ENCODE peak calls at places on chromosomes 3 and 15, in four cellular contexts. Z is H7, N is body of pancreas, K is NT2/D1. T is an unnamed sample.

GRCh38 chr15:52491460-52491859 is 37.2 kb downstream of the MYO5A start:
- DNase-seq in Z (no peak), N (no peak), K (no peak), T (no peak)

GRCh38 chr3:15015456-15015855 is 49.7 kb downstream of the MRPS25 start:
- DNase-seq in Z (no peak), K (no peak), N (no peak), T (peak; percentile 44)

GRCh38 chr15:79682285-79682684 is 214.5 kb downstream of the MTHFS start:
- DNase-seq in K (no peak), N (peak; percentile 41), Z (no peak), T (peak; percentile 66)

GRCh38 chr15:78800806-78801205 is 10.5 kb downstream of the ADAMTS7 start:
- DNase-seq in N (no peak), K (no peak), Z (no peak), T (no peak)

GRCh38 chr3:195268608-195269309 is 2.2 kb downstream of the XXYLT1 start:
- DNase-seq in K (no peak), Z (no peak), N (no peak), T (no peak)

GRCh38 chr15:43775411-43775965 is 1.3 kb downstream of the ELL3 start:
- DNase-seq in N (peak; percentile 80), K (no peak), Z (peak; percentile 65), T (peak; percentile 59)

GRCh38 chr3:195154793-195155535 is 116.0 kb downstream of the XXYLT1 start:
- DNase-seq in Z (peak; percentile 69), K (no peak), N (peak; percentile 86), T (peak; percentile 84)

GRCh38 chr3:197372076-197372661 is 73.8 kb upstream of the DLG1 start:
- DNase-seq in Z (peak; percentile 34), K (no peak), N (no peak), T (no peak)

GRCh38 chr15:64070965-64071851 is 22.4 kb downstream of the CIAO2A start:
- DNase-seq in K (no peak), N (peak; percentile 84), Z (no peak), T (peak; percentile 61)

GRCh38 chr15:31268911-31269784 is 57.5 kb upstream of the KLF13 start:
- DNase-seq in K (no peak), Z (no peak), N (no peak), T (peak; percentile 2)

GRCh38 chr15:61228025-61228901 is 839 bp downstream of the RORA start:
- DNase-seq in Z (peak; percentile 64), K (no peak), N (no peak), T (peak; percentile 31)

GRCh38 chr3:50515565-50516047 is 12.2 kb upstream of the CACNA2D2 start:
- DNase-seq in K (no peak), Z (peak; percentile 88), N (no peak), T (no peak)

GRCh38 chr3:112048911-112049310 is 14.4 kb downstream of the TMPRSS7 start:
- DNase-seq in Z (no peak), N (no peak), K (no peak), T (no peak)

GRCh38 chr3:66033241-66034138 is 5.2 kb downstream of the MAGI1 start:
- DNase-seq in Z (no peak), N (no peak), K (no peak), T (no peak)

GRCh38 chr3:9452417-9452816 is 55.0 kb downstream of the SETD5 start:
- DNase-seq in K (no peak), N (no peak), Z (no peak), T (no peak)

GRCh38 chr3:73072634-73073033 is 11.2 kb downstream of the EBLN2 start:
- DNase-seq in Z (no peak), K (no peak), N (no peak), T (no peak)

GRCh38 chr3:194315965-194316361 is 35.2 kb downstream of the CPN2 start:
- DNase-seq in N (no peak), K (no peak), Z (peak; percentile 72), T (no peak)

GRCh38 chr15:59349715-59350420 is 22.8 kb downstream of the MYO1E start:
- DNase-seq in N (no peak), Z (peak; percentile 48), K (no peak), T (no peak)

GRCh38 chr3:34015204-34016142 is 217.0 kb downstream of the PDCD6IP start:
- DNase-seq in K (no peak), N (no peak), Z (peak; percentile 39), T (no peak)

GRCh38 chr3:106628407-106628806 is 748.8 kb upstream of the CCDC54 start:
- DNase-seq in Z (no peak), N (no peak), K (no peak), T (no peak)

GRCh38 chr15:87365221-87365620 is 891.3 kb downstream of the NTRK3 start:
- DNase-seq in K (no peak), Z (no peak), N (no peak), T (no peak)

GRCh38 chr15:70670680-70671079 is 92.7 kb downstream of the UACA start:
- DNase-seq in N (no peak), Z (no peak), K (no peak), T (no peak)

GRCh38 chr3:98645039-98645438 is 51.6 kb upstream of the CPOX start:
- DNase-seq in N (no peak), K (no peak), Z (no peak), T (no peak)

GRCh38 chr3:138879541-138880380 is 45.0 kb upstream of the PIK3CB start:
- DNase-seq in N (no peak), Z (peak; percentile 55), K (no peak), T (no peak)

GRCh38 chr3:168249539-168250414 is 154.1 kb upstream of the GOLIM4 start:
- DNase-seq in K (peak; percentile 84), Z (peak; percentile 91), N (peak; percentile 70), T (peak; percentile 82)

GRCh38 chr3:47896736-47897135 is 93.8 kb downstream of the DHX30 start:
- DNase-seq in N (no peak), K (no peak), Z (no peak), T (no peak)

GRCh38 chr3:192727032-192727847 is at the start of gene FGF12:
- DNase-seq in N (peak; percentile 69), Z (peak; percentile 91), K (peak; percentile 84), T (peak; percentile 76)

GRCh38 chr3:143307613-143308183 is 188.1 kb downstream of the CHST2 start:
- DNase-seq in Z (no peak), N (peak; percentile 12), K (no peak), T (peak; percentile 30)

GRCh38 chr3:82354181-82354696 is 592.8 kb upstream of the GBE1 start:
- DNase-seq in K (no peak), N (peak; percentile 53), Z (no peak), T (peak; percentile 22)

GRCh38 chr15:79779739-79780138 is 117.1 kb downstream of the MTHFS start:
- DNase-seq in K (no peak), N (no peak), Z (no peak), T (no peak)

GRCh38 chr15:67311751-67312150 is 57.2 kb downstream of the IQCH start:
- DNase-seq in N (no peak), K (no peak), Z (no peak), T (no peak)

GRCh38 chr3:38840987-38841386 is 25.0 kb upstream of the SCN10A start:
- DNase-seq in N (no peak), Z (no peak), K (no peak), T (no peak)

GRCh38 chr3:71978150-71978721 is 193.3 kb upstream of the PROK2 start:
- DNase-seq in Z (no peak), K (no peak), N (no peak), T (no peak)

GRCh38 chr3:128494152-128494650 is 1.2 kb upstream of the GATA2 start:
- DNase-seq in K (no peak), N (no peak), Z (no peak), T (no peak)
- H3K27me3 ChIP-seq in K (peaks cover 93% of the 10 kb centered on the region), N (no peaks in the 10 kb centered on the region), Z (peaks cover 92% of the 10 kb centered on the region), T (no peaks in the 10 kb centered on the region)

GRCh38 chr3:186360779-186361178 is 1.3 kb downstream of the DGKG start:
- DNase-seq in Z (peak; percentile 84), K (no peak), N (no peak), T (no peak)
- H3K27me3 ChIP-seq in Z (peaks cover 50% of the 10 kb centered on the region), K (peaks cover 55% of the 10 kb centered on the region), N (no peaks in the 10 kb centered on the region), T (no peaks in the 10 kb centered on the region)

GRCh38 chr3:123449092-123449985 is 449 bp upstream of the ADCY5 start:
- DNase-seq in Z (peak; percentile 91), N (peak; percentile 13), K (no peak), T (peak; percentile 40)
- H3K27me3 ChIP-seq in Z (peaks cover 52% of the 10 kb centered on the region), N (no peaks in the 10 kb centered on the region), K (peaks cover 28% of the 10 kb centered on the region), T (no peaks in the 10 kb centered on the region)

DNA sequence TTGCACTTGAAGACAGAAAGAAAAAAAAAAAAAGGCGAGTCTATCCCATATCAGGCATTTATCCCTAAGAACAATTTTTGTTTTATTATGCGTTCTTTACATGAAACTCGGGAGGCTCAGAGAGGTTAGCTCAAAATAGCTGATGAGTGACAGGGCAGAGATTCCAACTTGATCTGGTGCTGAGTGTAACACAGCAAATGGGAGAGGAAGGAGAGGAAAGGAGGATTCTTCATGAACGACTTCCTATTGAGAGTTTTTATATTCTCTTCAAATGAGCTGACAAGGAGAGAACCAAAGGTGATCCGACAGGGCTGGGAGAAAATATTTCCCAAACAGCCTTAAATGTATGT is 157.2 kb upstream of the FRMD4B start:
- DNase-seq in N (no peak), Z (no peak), K (no peak), T (no peak)
- H3K27me3 ChIP-seq in N (no peaks in the 10 kb centered on the region), Z (peaks cover 38% of the 10 kb centered on the region), K (peaks cover 40% of the 10 kb centered on the region), T (no peaks in the 10 kb centered on the region)

GRCh38 chr3:147423601-147424324 is 14.6 kb downstream of the ZIC1 start:
- DNase-seq in Z (peak; percentile 62), K (no peak), N (no peak), T (no peak)

GRCh38 chr3:147422934-147423599 is 13.9 kb downstream of the ZIC1 start:
- DNase-seq in K (no peak), Z (peak; percentile 81), N (no peak), T (no peak)

GRCh38 chr3:147422226-147422933 is 13.2 kb downstream of the ZIC1 start:
- DNase-seq in Z (no peak), N (no peak), K (no peak), T (no peak)

GRCh38 chr3:147421184-147421912 is 12.2 kb downstream of the ZIC1 start:
- DNase-seq in K (no peak), Z (peak; percentile 84), N (no peak), T (no peak)

GRCh38 chr3:147424325-147424910 is 15.3 kb downstream of the ZIC1 start:
- DNase-seq in K (no peak), N (no peak), Z (peak; percentile 64), T (peak; percentile 21)
- H3K27me3 ChIP-seq in K (peaks cover 86% of the 10 kb centered on the region), N (no peaks in the 10 kb centered on the region), Z (peaks cover 72% of the 10 kb centered on the region), T (peaks cover 9% of the 10 kb centered on the region)

DNA sequence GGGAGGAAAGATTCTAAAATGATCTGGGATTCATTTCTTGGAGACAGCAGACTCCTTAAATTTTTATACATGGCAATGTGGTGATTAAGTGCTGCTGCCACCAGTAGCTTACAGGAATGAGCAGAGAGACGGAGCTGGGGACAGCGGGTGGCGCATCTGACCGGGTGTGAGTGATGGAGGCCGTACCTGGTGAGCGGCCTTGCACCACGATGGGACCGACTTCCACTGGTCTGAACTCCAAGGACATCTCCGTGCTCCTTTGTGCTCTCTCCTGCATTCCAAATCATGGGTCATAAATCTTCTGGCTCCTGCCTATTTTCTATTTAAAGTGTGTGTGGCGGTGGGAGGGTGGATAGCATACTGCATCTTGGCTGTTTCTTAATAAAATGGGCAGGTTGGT is 262.6 kb downstream of the ABHD5 start:
- DNase-seq in N (no peak), Z (no peak), K (no peak), T (no peak)
- H3K27me3 ChIP-seq in N (no peaks in the 10 kb centered on the region), Z (peaks cover 2% of the 10 kb centered on the region), K (peaks cover 2% of the 10 kb centered on the region), T (no peaks in the 10 kb centered on the region)